ENCODE peak calls at places on chromosomes 12 and 14, in six cellular contexts. X is activated CD4-positive, alpha-beta T cell treated with anti-CD3 and anti-CD28 coated beads, Interleukin-2, amount 50 U/mL, for 1 hour; W is effector memory CD4-positive, alpha-beta T cell; S is GM12892; N is LoVo; J is tibial artery. Y is an unnamed sample.

GRCh38 chr14:95875831-95876768 is 532 bp upstream of the TUNAR start:
- DNase-seq in X (no peak), W (no peak), S (no peak), N (no peak), J (no peak), Y (no peak)

GRCh38 chr14:104550340-104550848 is 29.2 kb upstream of the C14orf180 start:
- DNase-seq in X (no peak), W (no peak), S (no peak), N (no peak), J (peak; percentile 48), Y (no peak)

GRCh38 chr12:26286186-26286585 is 90.8 kb downstream of the SSPN start:
- DNase-seq in X (no peak), W (no peak), S (no peak), N (no peak), J (no peak), Y (no peak)

GRCh38 chr14:75987201-75987970 is 1.8 kb downstream of the IFT43 start:
- DNase-seq in X (no peak), W (no peak), S (no peak), N (no peak), J (no peak), Y (no peak)

GRCh38 chr12:95473947-95474817 is at the start of gene METAP2:
- DNase-seq in X (peak; percentile 87), W (peak; percentile 82), S (peak; percentile 87), N (peak; percentile 99), J (peak; percentile 98), Y (peak; percentile 89)

GRCh38 chr12:68007023-68007422 is 17.8 kb downstream of the IFNG-AS1 start:
- DNase-seq in X (no peak), W (no peak), S (no peak), N (no peak), J (no peak), Y (no peak)

GRCh38 chr14:50928002-50928635 is 16.2 kb downstream of the PYGL start:
- DNase-seq in X (no peak), W (no peak), S (no peak), N (no peak), J (no peak), Y (no peak)

GRCh38 chr14:30525833-30526232 is 33.1 kb upstream of the G2E3 start:
- DNase-seq in X (no peak), W (no peak), S (no peak), N (no peak), J (no peak), Y (no peak)

GRCh38 chr14:92527724-92528123 is 14.1 kb downstream of the RIN3 start:
- DNase-seq in X (no peak), W (no peak), S (no peak), N (no peak), J (no peak), Y (no peak)

GRCh38 chr12:45409966-45410365 is 194.1 kb downstream of the ANO6 start:
- DNase-seq in X (no peak), W (no peak), S (no peak), N (no peak), J (no peak), Y (no peak)

GRCh38 chr12:130133851-130134562 is 28.3 kb upstream of the FZD10 start:
- DNase-seq in X (no peak), W (no peak), S (no peak), N (no peak), J (no peak), Y (no peak)

GRCh38 chr14:85131523-85131922 is 398.4 kb upstream of the FLRT2 start:
- DNase-seq in X (no peak), W (no peak), S (no peak), N (no peak), J (no peak), Y (no peak)

GRCh38 chr14:89618309-89618708 is 201.3 kb upstream of the FOXN3 start:
- DNase-seq in X (no peak), W (no peak), S (no peak), N (no peak), J (no peak), Y (no peak)

GRCh38 chr12:116595186-116595585 is 36.0 kb downstream of the MAP1LC3B2 start:
- DNase-seq in X (no peak), W (no peak), S (no peak), N (no peak), J (no peak), Y (no peak)

GRCh38 chr12:647713-648085 is 15.5 kb downstream of the NINJ2 start:
- DNase-seq in X (no peak), W (no peak), S (no peak), N (no peak), J (no peak), Y (no peak)

GRCh38 chr12:2092890-2093289 is 40.1 kb downstream of the CACNA1C start:
- DNase-seq in X (no peak), W (no peak), S (no peak), N (no peak), J (peak; percentile 93), Y (no peak)

GRCh38 chr12:96375841-96376249 is 24.4 kb downstream of the CDK17 start:
- DNase-seq in X (no peak), W (no peak), S (no peak), N (no peak), J (no peak), Y (no peak)

GRCh38 chr14:31582286-31582691 is 21.1 kb downstream of the NUBPL start:
- DNase-seq in X (no peak), W (no peak), S (no peak), N (no peak), J (no peak), Y (no peak)

GRCh38 chr12:105409881-105410471 is 79.5 kb downstream of the C12orf75 start:
- DNase-seq in X (no peak), W (no peak), S (no peak), N (peak; percentile 23), J (peak; percentile 81), Y (no peak)

GRCh38 chr14:59425322-59425945 is 39.7 kb downstream of the GPR135 start:
- DNase-seq in X (no peak), W (no peak), S (no peak), N (no peak), J (no peak), Y (no peak)

GRCh38 chr12:126914170-126914796 is 1352.7 kb upstream of the TMEM132C start:
- DNase-seq in X (no peak), W (no peak), S (no peak), N (no peak), J (no peak), Y (no peak)

GRCh38 chr12:69998011-69998410 is 173.0 kb downstream of the MYRFL start:
- DNase-seq in X (no peak), W (no peak), S (no peak), N (no peak), J (no peak), Y (no peak)

GRCh38 chr14:25103820-25104219 is 53.9 kb upstream of the STXBP6 start:
- DNase-seq in X (no peak), W (no peak), S (no peak), N (no peak), J (no peak), Y (no peak)

GRCh38 chr12:113400362-113400761 is 3.3 kb downstream of the SDS start:
- DNase-seq in X (no peak), W (no peak), S (no peak), N (no peak), J (no peak), Y (no peak)

Y was measured in activated T-helper 9 cell treated with anti-CD3 and anti-CD28 coated beads, Interleukin-2, amount 50 U/mL, for 16 hours.